ENCODE peak calls at places on chromosomes 11 and 22, in six cellular contexts. V is iris pigment epithelial cell; H is activated CD8-positive, alpha-beta memory T cell treated with anti-CD3 and anti-CD28 coated beads for 24 hours; K is cardiac muscle cell; I is NCI-H1694; X is anterior cingulate cortex. L is an unnamed sample.

GRCh38 chr11:130480166-130480565 is 31.7 kb downstream of the ADAMTS15 start:
- DNase-seq in V (peak; percentile 48), H (no peak), K (peak; percentile 85), I (no peak), X (no peak), L (peak; percentile 95)

GRCh38 chr22:48824673-48825651 is 1002.7 kb downstream of the BRD1 start:
- DNase-seq in V (no peak), H (no peak), K (no peak), I (peak; percentile 22), X (peak; percentile 17), L (no peak)

GRCh38 chr22:20844055-20845037 is 14.3 kb downstream of the PI4KA start:
- DNase-seq in V (no peak), H (peak; percentile 4), K (no peak), I (no peak), X (no peak), L (no peak)

GRCh38 chr11:107999759-108000455 is 8.8 kb upstream of the CUL5 start:
- DNase-seq in V (peak; percentile 58), H (peak; percentile 59), K (peak; percentile 71), I (peak; percentile 0), X (no peak), L (peak; percentile 21)

GRCh38 chr11:2102132-2102882 is 36.9 kb downstream of the IGF2 start:
- DNase-seq in V (no peak), H (no peak), K (no peak), I (no peak), X (no peak), L (no peak)

GRCh38 chr22:20751185-20751851 is 22.6 kb upstream of the SERPIND1 start:
- DNase-seq in V (no peak), H (no peak), K (peak; percentile 11), I (no peak), X (no peak), L (no peak)

GRCh38 chr22:43226368-43226979 is 39.5 kb upstream of the TTLL12 start:
- DNase-seq in V (peak; percentile 11), H (no peak), K (peak; percentile 54), I (no peak), X (no peak), L (no peak)

GRCh38 chr11:47186076-47186936 is at the start of gene PACSIN3:
- DNase-seq in V (peak; percentile 25), H (peak; percentile 80), K (peak; percentile 59), I (no peak), X (no peak), L (no peak)

L was measured in fibroblast of the aortic adventitia.